ENCODE peak calls at places on chromosomes 5 and 9, in seven cellular contexts. One of them, this sample, is unnamed.

GRCh38 chr5:168468836-168469235 is 17.4 kb upstream of the RARS1 start:
- DNase-seq in stimulated activated naive CD4-positive, alpha-beta T cell: no peak
- DNase-seq in NCI-H748 treated with DMSO at 0.1 percent for 48 hours: no peak
- DNase-seq in HEK293T: no peak
- DNase-seq in GM23248: peak
- DNase-seq in amniotic epithelial cell: peak
- DNase-seq in left colon: no peak
- DNase-seq in this sample: no peak

GRCh38 chr5:112390327-112390726 is 28.8 kb downstream of the EPB41L4A start:
- DNase-seq in stimulated activated naive CD4-positive, alpha-beta T cell: no peak
- DNase-seq in GM23248: no peak
- DNase-seq in left colon: peak
- DNase-seq in NCI-H748 treated with DMSO at 0.1 percent for 48 hours: no peak
- DNase-seq in HEK293T: no peak
- DNase-seq in amniotic epithelial cell: no peak
- DNase-seq in this sample: no peak

GRCh38 chr9:21965401-21965951 is 28.7 kb downstream of the CDKN2A start:
- DNase-seq in NCI-H748 treated with DMSO at 0.1 percent for 48 hours: no peak
- DNase-seq in GM23248: peak
- DNase-seq in HEK293T: no peak
- DNase-seq in amniotic epithelial cell: peak
- DNase-seq in left colon: peak
- DNase-seq in stimulated activated naive CD4-positive, alpha-beta T cell: no peak
- DNase-seq in this sample: no peak

GRCh38 chr5:173808079-173808808 is 79.9 kb upstream of the CPEB4 start:
- DNase-seq in stimulated activated naive CD4-positive, alpha-beta T cell: no peak
- DNase-seq in amniotic epithelial cell: peak
- DNase-seq in NCI-H748 treated with DMSO at 0.1 percent for 48 hours: no peak
- DNase-seq in HEK293T: no peak
- DNase-seq in left colon: no peak
- DNase-seq in GM23248: no peak
- DNase-seq in this sample: no peak

GRCh38 chr9:109182940-109183798 is 16.1 kb upstream of the FRRS1L start:
- DNase-seq in left colon: peak
- DNase-seq in stimulated activated naive CD4-positive, alpha-beta T cell: no peak
- DNase-seq in NCI-H748 treated with DMSO at 0.1 percent for 48 hours: no peak
- DNase-seq in GM23248: peak
- DNase-seq in amniotic epithelial cell: peak
- DNase-seq in HEK293T: peak
- DNase-seq in this sample: no peak

GRCh38 chr9:116423149-116423548 is 264.0 kb upstream of the TRIM32 start:
- DNase-seq in stimulated activated naive CD4-positive, alpha-beta T cell: no peak
- DNase-seq in amniotic epithelial cell: no peak
- DNase-seq in NCI-H748 treated with DMSO at 0.1 percent for 48 hours: no peak
- DNase-seq in HEK293T: no peak
- DNase-seq in GM23248: no peak
- DNase-seq in left colon: no peak
- DNase-seq in this sample: no peak

GRCh38 chr9:130997925-130998595 is 10.9 kb upstream of the LAMC3 start:
- DNase-seq in stimulated activated naive CD4-positive, alpha-beta T cell: no peak
- DNase-seq in HEK293T: peak
- DNase-seq in GM23248: peak
- DNase-seq in left colon: peak
- DNase-seq in NCI-H748 treated with DMSO at 0.1 percent for 48 hours: peak
- DNase-seq in amniotic epithelial cell: peak
- DNase-seq in this sample: peak

GRCh38 chr9:33623658-33624586 is 99.9 kb downstream of the ANKRD18B start:
- DNase-seq in HEK293T: peak
- DNase-seq in NCI-H748 treated with DMSO at 0.1 percent for 48 hours: peak
- DNase-seq in left colon: no peak
- DNase-seq in stimulated activated naive CD4-positive, alpha-beta T cell: peak
- DNase-seq in amniotic epithelial cell: peak
- DNase-seq in GM23248: peak
- DNase-seq in this sample: peak

GRCh38 chr5:98635631-98636030 is 137.8 kb upstream of the RGMB start:
- DNase-seq in HEK293T: no peak
- DNase-seq in NCI-H748 treated with DMSO at 0.1 percent for 48 hours: no peak
- DNase-seq in left colon: no peak
- DNase-seq in GM23248: no peak
- DNase-seq in amniotic epithelial cell: peak
- DNase-seq in stimulated activated naive CD4-positive, alpha-beta T cell: no peak
- DNase-seq in this sample: no peak

GRCh38 chr5:74685979-74686631 is 1.1 kb downstream of the HEXB start:
- DNase-seq in HEK293T: no peak
- DNase-seq in NCI-H748 treated with DMSO at 0.1 percent for 48 hours: no peak
- DNase-seq in GM23248: peak
- DNase-seq in left colon: peak
- DNase-seq in stimulated activated naive CD4-positive, alpha-beta T cell: no peak
- DNase-seq in amniotic epithelial cell: peak
- DNase-seq in this sample: no peak

GRCh38 chr9:13354733-13355132 is 75.2 kb upstream of the MPDZ start:
- DNase-seq in HEK293T: no peak
- DNase-seq in left colon: no peak
- DNase-seq in NCI-H748 treated with DMSO at 0.1 percent for 48 hours: peak
- DNase-seq in GM23248: peak
- DNase-seq in amniotic epithelial cell: no peak
- DNase-seq in stimulated activated naive CD4-positive, alpha-beta T cell: no peak
- DNase-seq in this sample: no peak

GRCh38 chr9:132878695-132879064 is at the start of gene SPACA9:
- DNase-seq in HEK293T: peak
- DNase-seq in amniotic epithelial cell: peak
- DNase-seq in NCI-H748 treated with DMSO at 0.1 percent for 48 hours: peak
- DNase-seq in GM23248: peak
- DNase-seq in left colon: peak
- DNase-seq in stimulated activated naive CD4-positive, alpha-beta T cell: no peak
- DNase-seq in this sample: no peak

GRCh38 chr9:81225586-81225985 is 463.8 kb downstream of the TLE1 start:
- DNase-seq in amniotic epithelial cell: no peak
- DNase-seq in left colon: no peak
- DNase-seq in HEK293T: no peak
- DNase-seq in NCI-H748 treated with DMSO at 0.1 percent for 48 hours: no peak
- DNase-seq in stimulated activated naive CD4-positive, alpha-beta T cell: no peak
- DNase-seq in GM23248: no peak
- DNase-seq in this sample: no peak

GRCh38 chr5:1140188-1140817 is 28.4 kb upstream of the SLC12A7 start:
- DNase-seq in stimulated activated naive CD4-positive, alpha-beta T cell: peak
- DNase-seq in NCI-H748 treated with DMSO at 0.1 percent for 48 hours: peak
- DNase-seq in amniotic epithelial cell: peak
- DNase-seq in HEK293T: peak
- DNase-seq in left colon: peak
- DNase-seq in GM23248: peak
- DNase-seq in this sample: no peak

GRCh38 chr5:38666668-38667498 is 110.4 kb upstream of the LIFR start:
- DNase-seq in left colon: no peak
- DNase-seq in HEK293T: peak
- DNase-seq in GM23248: peak
- DNase-seq in amniotic epithelial cell: peak
- DNase-seq in NCI-H748 treated with DMSO at 0.1 percent for 48 hours: peak
- DNase-seq in stimulated activated naive CD4-positive, alpha-beta T cell: no peak
- DNase-seq in this sample: no peak

GRCh38 chr9:125949247-125949646 is 202.1 kb downstream of the PBX3 start:
- DNase-seq in amniotic epithelial cell: no peak
- DNase-seq in left colon: peak
- DNase-seq in GM23248: no peak
- DNase-seq in stimulated activated naive CD4-positive, alpha-beta T cell: no peak
- DNase-seq in HEK293T: no peak
- DNase-seq in NCI-H748 treated with DMSO at 0.1 percent for 48 hours: no peak
- DNase-seq in this sample: no peak

GRCh38 chr9:73073337-73074175 is 78.1 kb upstream of the ANXA1 start:
- DNase-seq in left colon: no peak
- DNase-seq in amniotic epithelial cell: peak
- DNase-seq in HEK293T: no peak
- DNase-seq in stimulated activated naive CD4-positive, alpha-beta T cell: no peak
- DNase-seq in GM23248: peak
- DNase-seq in NCI-H748 treated with DMSO at 0.1 percent for 48 hours: no peak
- DNase-seq in this sample: no peak

GRCh38 chr5:135087950-135088349 is 53.9 kb upstream of the PITX1 start:
- DNase-seq in stimulated activated naive CD4-positive, alpha-beta T cell: no peak
- DNase-seq in HEK293T: no peak
- DNase-seq in GM23248: no peak
- DNase-seq in left colon: no peak
- DNase-seq in amniotic epithelial cell: no peak
- DNase-seq in NCI-H748 treated with DMSO at 0.1 percent for 48 hours: no peak
- DNase-seq in this sample: no peak

GRCh38 chr9:4558599-4558998 is 68.3 kb downstream of the SLC1A1 start:
- DNase-seq in NCI-H748 treated with DMSO at 0.1 percent for 48 hours: no peak
- DNase-seq in stimulated activated naive CD4-positive, alpha-beta T cell: no peak
- DNase-seq in HEK293T: no peak
- DNase-seq in amniotic epithelial cell: no peak
- DNase-seq in GM23248: no peak
- DNase-seq in left colon: no peak
- DNase-seq in this sample: no peak

GRCh38 chr5:108747111-108748009 is at the start of gene FER:
- DNase-seq in HEK293T: peak
- DNase-seq in amniotic epithelial cell: peak
- DNase-seq in GM23248: peak
- DNase-seq in stimulated activated naive CD4-positive, alpha-beta T cell: peak
- DNase-seq in left colon: no peak
- DNase-seq in NCI-H748 treated with DMSO at 0.1 percent for 48 hours: peak
- DNase-seq in this sample: peak

GRCh38 chr5:84706678-84707641 is 322.3 kb upstream of the EDIL3 start:
- DNase-seq in HEK293T: no peak
- DNase-seq in GM23248: no peak
- DNase-seq in amniotic epithelial cell: no peak
- DNase-seq in left colon: no peak
- DNase-seq in NCI-H748 treated with DMSO at 0.1 percent for 48 hours: no peak
- DNase-seq in stimulated activated naive CD4-positive, alpha-beta T cell: no peak
- DNase-seq in this sample: no peak

GRCh38 chr9:108831496-108832178 is 24.1 kb downstream of the ACTL7B start:
- DNase-seq in amniotic epithelial cell: peak
- DNase-seq in stimulated activated naive CD4-positive, alpha-beta T cell: no peak
- DNase-seq in HEK293T: no peak
- DNase-seq in GM23248: no peak
- DNase-seq in left colon: no peak
- DNase-seq in NCI-H748 treated with DMSO at 0.1 percent for 48 hours: no peak
- DNase-seq in this sample: no peak

GRCh38 chr5:174195517-174195916 is 150.0 kb downstream of the NSG2 start:
- DNase-seq in amniotic epithelial cell: no peak
- DNase-seq in left colon: no peak
- DNase-seq in stimulated activated naive CD4-positive, alpha-beta T cell: no peak
- DNase-seq in NCI-H748 treated with DMSO at 0.1 percent for 48 hours: no peak
- DNase-seq in GM23248: no peak
- DNase-seq in HEK293T: peak
- DNase-seq in this sample: no peak

GRCh38 chr5:141835928-141836667 is 42.1 kb downstream of the PCDH1 start:
- DNase-seq in left colon: no peak
- DNase-seq in amniotic epithelial cell: no peak
- DNase-seq in GM23248: peak
- DNase-seq in stimulated activated naive CD4-positive, alpha-beta T cell: no peak
- DNase-seq in HEK293T: no peak
- DNase-seq in NCI-H748 treated with DMSO at 0.1 percent for 48 hours: no peak
- DNase-seq in this sample: no peak

GRCh38 chr5:64330728-64331231 is 165.1 kb downstream of the RNF180 start:
- DNase-seq in GM23248: no peak
- DNase-seq in amniotic epithelial cell: no peak
- DNase-seq in HEK293T: no peak
- DNase-seq in NCI-H748 treated with DMSO at 0.1 percent for 48 hours: no peak
- DNase-seq in stimulated activated naive CD4-positive, alpha-beta T cell: no peak
- DNase-seq in left colon: no peak
- DNase-seq in this sample: no peak